ENCODE peak calls at places on chromosomes 2 and 18, in nine cellular contexts. A is colonic mucosa; D is HCT116; U is CD8-positive, alpha-beta memory T cell; Q is spleen; X is IMR-90; L is GM12865; F is fibroblast of villous mesenchyme; R is tibial artery. E is an unnamed sample.

GRCh38 chr2:32832821-32833220 is 113.9 kb upstream of the LTBP1 start:
- DNase-seq in L (no peak), R (no peak), U (no peak), A (no peak), F (peak), X (peak), D (no peak), Q (no peak), E (peak)

GRCh38 chr2:8600456-8600855 is 81.4 kb upstream of the ID2 start:
- DNase-seq in L (no peak), R (no peak), Q (no peak), U (no peak), A (no peak), F (no peak), D (no peak), X (no peak), E (no peak)

GRCh38 chr2:203594541-203594940 is 59.4 kb upstream of the RAPH1 start:
- DNase-seq in L (no peak), U (no peak), F (peak), R (no peak), D (no peak), Q (no peak), A (no peak), X (peak), E (peak)

GRCh38 chr2:10014418-10015190 is 28.7 kb upstream of the KLF11 start:
- DNase-seq in X (no peak), U (no peak), A (no peak), D (no peak), Q (peak), L (no peak), F (no peak), R (no peak), E (no peak)

GRCh38 chr2:140643761-140644187 is 1487.0 kb downstream of the LRP1B start:
- DNase-seq in D (no peak), F (no peak), U (no peak), X (peak), A (no peak), R (no peak), L (no peak), Q (no peak), E (peak)

GRCh38 chr18:36561046-36561445 is 263.5 kb downstream of the FHOD3 start:
- DNase-seq in Q (no peak), F (no peak), X (no peak), R (no peak), A (no peak), U (no peak), D (no peak), L (no peak), E (no peak)

GRCh38 chr18:32057624-32058165 is 34.0 kb upstream of the RNF138 start:
- DNase-seq in Q (no peak), D (no peak), U (no peak), L (no peak), X (no peak), R (no peak), A (no peak), F (no peak), E (no peak)

GRCh38 chr2:71923887-71924533 is 223.7 kb downstream of the CYP26B1 start:
- DNase-seq in L (peak), A (peak), U (peak), X (peak), R (peak), D (peak), F (peak), Q (no peak), E (peak)

GRCh38 chr2:64526034-64526433 is 1.9 kb downstream of the AFTPH start:
- DNase-seq in L (no peak), A (no peak), U (no peak), X (no peak), D (no peak), F (no peak), Q (no peak), R (no peak), E (no peak)
- H3K4me3 ChIP-seq in L (peak), A (peak), U (no peak), X (no peak), D (no peak), F (no peak), Q (peak), R (no peak), E (no peak)

DNA sequence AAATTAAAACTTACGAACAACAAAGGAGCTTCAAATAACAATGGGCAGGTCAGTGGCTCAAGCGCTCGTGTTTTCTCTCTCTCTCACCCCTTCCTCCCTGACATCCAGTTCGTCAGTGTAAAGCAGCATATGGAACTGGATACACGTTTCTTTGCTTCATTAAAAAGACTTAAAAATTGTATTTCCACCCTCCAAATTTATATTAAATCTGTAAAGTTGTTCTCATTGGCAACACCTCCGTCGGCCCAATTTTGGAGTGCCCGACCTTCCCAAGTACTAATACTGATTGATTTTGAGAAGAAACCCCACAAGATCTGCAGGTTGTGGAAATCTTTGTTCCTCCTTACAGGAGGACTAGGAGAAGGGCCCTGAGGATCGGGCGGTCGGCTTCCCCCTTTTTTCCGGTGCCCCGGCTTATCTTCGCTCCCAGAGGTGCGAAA is 2.2 kb downstream of the TBR1 start:
- DNase-seq in D (no peak), Q (no peak), U (no peak), X (no peak), R (no peak), L (no peak), A (no peak), F (no peak), E (peak)
- H3K4me3 ChIP-seq in D (no peak), Q (peak), U (no peak), X (no peak), R (peak), L (no peak), A (no peak), F (peak), E (no peak)

GRCh38 chr2:20012032-20012281 is 511 bp downstream of the MATN3 start:
- DNase-seq in U (no peak), X (no peak), A (no peak), F (no peak), Q (no peak), L (no peak), D (no peak), R (no peak), E (no peak)
- H3K4me3 ChIP-seq in U (no peak), X (peak), A (peak), F (peak), Q (peak), L (no peak), D (no peak), R (peak), E (peak)

GRCh38 chr2:152165306-152165705 is 10.3 kb downstream of the STAM2 start:
- DNase-seq in X (no peak), F (no peak), U (no peak), D (no peak), L (no peak), A (no peak), Q (no peak), R (no peak), E (no peak)

GRCh38 chr2:152162141-152162540 is 13.4 kb downstream of the STAM2 start:
- DNase-seq in D (no peak), A (no peak), F (no peak), Q (no peak), R (no peak), L (no peak), X (no peak), U (no peak), E (no peak)

GRCh38 chr2:152166633-152167032 is 8.9 kb downstream of the STAM2 start:
- DNase-seq in L (peak), D (no peak), F (peak), Q (no peak), A (no peak), R (no peak), X (peak), U (no peak), E (peak)

GRCh38 chr2:152167070-152167469 is 8.5 kb downstream of the STAM2 start:
- DNase-seq in L (peak), R (no peak), D (no peak), F (no peak), U (no peak), A (no peak), X (no peak), Q (no peak), E (no peak)

GRCh38 chr2:152165780-152166179 is 9.8 kb downstream of the STAM2 start:
- DNase-seq in D (no peak), X (no peak), U (no peak), F (no peak), R (no peak), L (no peak), Q (no peak), A (no peak), E (no peak)
- H3K4me3 ChIP-seq in D (no peak), X (no peak), U (no peak), F (no peak), R (no peak), L (no peak), Q (no peak), A (no peak), E (no peak)

DNA sequence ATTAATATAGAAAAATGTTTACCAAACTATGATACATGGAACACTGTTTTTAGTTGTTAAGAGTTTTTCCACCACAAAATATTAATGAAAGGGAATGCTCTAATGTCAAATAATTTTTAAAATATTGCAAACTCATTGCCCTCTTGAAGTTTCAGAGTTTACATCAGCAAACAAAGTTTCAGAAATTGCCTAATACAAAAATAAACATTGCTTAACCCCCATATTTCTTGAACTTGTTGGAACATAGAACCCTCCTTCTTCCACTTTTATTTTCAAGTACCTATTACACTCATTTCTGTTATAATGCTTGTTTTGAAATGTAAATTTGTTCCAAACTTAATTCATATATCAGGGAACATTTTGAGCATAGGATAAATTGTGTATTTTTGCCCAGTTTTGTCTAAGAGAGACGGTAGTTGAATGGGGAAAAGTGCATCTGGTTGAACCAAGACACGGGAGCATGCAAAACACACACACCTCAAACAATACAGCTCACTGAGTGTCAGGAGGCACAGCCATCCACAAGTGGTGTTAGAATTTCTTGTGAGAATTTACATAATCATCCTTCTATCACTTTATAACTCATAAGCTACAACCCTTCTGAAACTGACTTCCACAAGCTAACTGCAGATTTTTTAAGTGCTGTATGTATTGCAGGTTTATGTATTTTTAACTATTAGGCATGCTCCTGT is 5.3 kb upstream of the MC4R start:
- DNase-seq in L (no peak), U (no peak), F (peak), D (no peak), A (no peak), Q (no peak), R (no peak), X (no peak), E (no peak)
- H3K4me3 ChIP-seq in L (no peak), U (no peak), F (no peak), D (no peak), A (no peak), Q (no peak), R (no peak), X (no peak), E (no peak)

E was measured in astrocyte of the spinal cord.